ENCODE peak calls at places on chromosomes 1 and 21, in seven cellular contexts. One of them, this sample, is unnamed.

GRCh38 chr21:44846485-44847260 is 26.8 kb downstream of the PTTG1IP start:
- DNase-seq in activated naive CD4-positive, alpha-beta T cell treated with anti-CD3 and anti-CD28 coated beads, Interleukin-2, amount 50 U/mL, for 72 hours: peak
- DNase-seq in left ventricle myocardium superior: peak
- DNase-seq in stimulated activated CD8-positive, alpha-beta memory T cell treated with anti-CD3 and anti-CD28 coated beads, Interleukin-15, amount 100 ng/mL, for 24 hours: no peak
- DNase-seq in midbrain: peak
- DNase-seq in tibial artery: peak
- DNase-seq in NCI-H2081: no peak
- DNase-seq in this sample: no peak

GRCh38 chr21:26795866-26796329 is 49.3 kb downstream of the ADAMTS1 start:
- DNase-seq in left ventricle myocardium superior: peak
- DNase-seq in activated naive CD4-positive, alpha-beta T cell treated with anti-CD3 and anti-CD28 coated beads, Interleukin-2, amount 50 U/mL, for 72 hours: no peak
- DNase-seq in tibial artery: peak
- DNase-seq in stimulated activated CD8-positive, alpha-beta memory T cell treated with anti-CD3 and anti-CD28 coated beads, Interleukin-15, amount 100 ng/mL, for 24 hours: no peak
- DNase-seq in NCI-H2081: peak
- DNase-seq in midbrain: peak
- DNase-seq in this sample: peak

GRCh38 chr1:39754906-39755504 is 16.1 kb downstream of the OXCT2 start:
- DNase-seq in left ventricle myocardium superior: no peak
- DNase-seq in NCI-H2081: no peak
- DNase-seq in stimulated activated CD8-positive, alpha-beta memory T cell treated with anti-CD3 and anti-CD28 coated beads, Interleukin-15, amount 100 ng/mL, for 24 hours: no peak
- DNase-seq in tibial artery: no peak
- DNase-seq in activated naive CD4-positive, alpha-beta T cell treated with anti-CD3 and anti-CD28 coated beads, Interleukin-2, amount 50 U/mL, for 72 hours: no peak
- DNase-seq in midbrain: no peak
- DNase-seq in this sample: no peak

GRCh38 chr1:218463194-218464156 is 118.3 kb downstream of the TGFB2 start:
- DNase-seq in NCI-H2081: no peak
- DNase-seq in midbrain: peak
- DNase-seq in stimulated activated CD8-positive, alpha-beta memory T cell treated with anti-CD3 and anti-CD28 coated beads, Interleukin-15, amount 100 ng/mL, for 24 hours: no peak
- DNase-seq in tibial artery: peak
- DNase-seq in left ventricle myocardium superior: peak
- DNase-seq in activated naive CD4-positive, alpha-beta T cell treated with anti-CD3 and anti-CD28 coated beads, Interleukin-2, amount 50 U/mL, for 72 hours: no peak
- DNase-seq in this sample: peak

GRCh38 chr1:43446388-43446740 is 7.4 kb downstream of the HYI start:
- DNase-seq in midbrain: no peak
- DNase-seq in NCI-H2081: no peak
- DNase-seq in activated naive CD4-positive, alpha-beta T cell treated with anti-CD3 and anti-CD28 coated beads, Interleukin-2, amount 50 U/mL, for 72 hours: no peak
- DNase-seq in tibial artery: peak
- DNase-seq in left ventricle myocardium superior: no peak
- DNase-seq in stimulated activated CD8-positive, alpha-beta memory T cell treated with anti-CD3 and anti-CD28 coated beads, Interleukin-15, amount 100 ng/mL, for 24 hours: no peak
- DNase-seq in this sample: no peak

GRCh38 chr1:226444901-226445300 is 37.0 kb upstream of the PARP1 start:
- DNase-seq in stimulated activated CD8-positive, alpha-beta memory T cell treated with anti-CD3 and anti-CD28 coated beads, Interleukin-15, amount 100 ng/mL, for 24 hours: no peak
- DNase-seq in activated naive CD4-positive, alpha-beta T cell treated with anti-CD3 and anti-CD28 coated beads, Interleukin-2, amount 50 U/mL, for 72 hours: peak
- DNase-seq in left ventricle myocardium superior: no peak
- DNase-seq in NCI-H2081: peak
- DNase-seq in midbrain: no peak
- DNase-seq in tibial artery: no peak
- DNase-seq in this sample: no peak

GRCh38 chr21:39774252-39774651 is 29.3 kb downstream of the IGSF5 start:
- DNase-seq in stimulated activated CD8-positive, alpha-beta memory T cell treated with anti-CD3 and anti-CD28 coated beads, Interleukin-15, amount 100 ng/mL, for 24 hours: no peak
- DNase-seq in tibial artery: no peak
- DNase-seq in left ventricle myocardium superior: no peak
- DNase-seq in activated naive CD4-positive, alpha-beta T cell treated with anti-CD3 and anti-CD28 coated beads, Interleukin-2, amount 50 U/mL, for 72 hours: no peak
- DNase-seq in midbrain: no peak
- DNase-seq in NCI-H2081: no peak
- DNase-seq in this sample: no peak

GRCh38 chr1:228095161-228095560 is 8.0 kb downstream of the C1orf35 start:
- DNase-seq in midbrain: no peak
- DNase-seq in tibial artery: no peak
- DNase-seq in NCI-H2081: no peak
- DNase-seq in activated naive CD4-positive, alpha-beta T cell treated with anti-CD3 and anti-CD28 coated beads, Interleukin-2, amount 50 U/mL, for 72 hours: no peak
- DNase-seq in stimulated activated CD8-positive, alpha-beta memory T cell treated with anti-CD3 and anti-CD28 coated beads, Interleukin-15, amount 100 ng/mL, for 24 hours: no peak
- DNase-seq in left ventricle myocardium superior: no peak
- DNase-seq in this sample: no peak

GRCh38 chr1:7885513-7886298 is 32.8 kb upstream of the UTS2 start:
- DNase-seq in left ventricle myocardium superior: no peak
- DNase-seq in activated naive CD4-positive, alpha-beta T cell treated with anti-CD3 and anti-CD28 coated beads, Interleukin-2, amount 50 U/mL, for 72 hours: peak
- DNase-seq in NCI-H2081: no peak
- DNase-seq in stimulated activated CD8-positive, alpha-beta memory T cell treated with anti-CD3 and anti-CD28 coated beads, Interleukin-15, amount 100 ng/mL, for 24 hours: no peak
- DNase-seq in midbrain: no peak
- DNase-seq in tibial artery: no peak
- DNase-seq in this sample: no peak

GRCh38 chr1:1669468-1670440 is 10.9 kb upstream of the CDK11B start:
- DNase-seq in activated naive CD4-positive, alpha-beta T cell treated with anti-CD3 and anti-CD28 coated beads, Interleukin-2, amount 50 U/mL, for 72 hours: no peak
- DNase-seq in NCI-H2081: no peak
- DNase-seq in stimulated activated CD8-positive, alpha-beta memory T cell treated with anti-CD3 and anti-CD28 coated beads, Interleukin-15, amount 100 ng/mL, for 24 hours: no peak
- DNase-seq in tibial artery: peak
- DNase-seq in left ventricle myocardium superior: peak
- DNase-seq in midbrain: no peak
- DNase-seq in this sample: no peak

GRCh38 chr1:46133181-46133658 is 791 bp upstream of the PIK3R3 start:
- DNase-seq in midbrain: no peak
- DNase-seq in NCI-H2081: peak
- DNase-seq in stimulated activated CD8-positive, alpha-beta memory T cell treated with anti-CD3 and anti-CD28 coated beads, Interleukin-15, amount 100 ng/mL, for 24 hours: peak
- DNase-seq in left ventricle myocardium superior: peak
- DNase-seq in activated naive CD4-positive, alpha-beta T cell treated with anti-CD3 and anti-CD28 coated beads, Interleukin-2, amount 50 U/mL, for 72 hours: no peak
- DNase-seq in tibial artery: no peak
- DNase-seq in this sample: no peak

GRCh38 chr1:201675143-201675542 is 136.2 kb downstream of the NAV1 start:
- DNase-seq in midbrain: no peak
- DNase-seq in tibial artery: no peak
- DNase-seq in NCI-H2081: no peak
- DNase-seq in left ventricle myocardium superior: peak
- DNase-seq in stimulated activated CD8-positive, alpha-beta memory T cell treated with anti-CD3 and anti-CD28 coated beads, Interleukin-15, amount 100 ng/mL, for 24 hours: no peak
- DNase-seq in activated naive CD4-positive, alpha-beta T cell treated with anti-CD3 and anti-CD28 coated beads, Interleukin-2, amount 50 U/mL, for 72 hours: no peak
- DNase-seq in this sample: no peak

GRCh38 chr1:226308166-226308722 is 720 bp downstream of the LIN9 start:
- DNase-seq in activated naive CD4-positive, alpha-beta T cell treated with anti-CD3 and anti-CD28 coated beads, Interleukin-2, amount 50 U/mL, for 72 hours: no peak
- DNase-seq in midbrain: no peak
- DNase-seq in tibial artery: no peak
- DNase-seq in stimulated activated CD8-positive, alpha-beta memory T cell treated with anti-CD3 and anti-CD28 coated beads, Interleukin-15, amount 100 ng/mL, for 24 hours: no peak
- DNase-seq in left ventricle myocardium superior: no peak
- DNase-seq in NCI-H2081: peak
- DNase-seq in this sample: no peak

GRCh38 chr1:202063093-202063492 is 52.7 kb downstream of the ELF3 start:
- DNase-seq in NCI-H2081: no peak
- DNase-seq in activated naive CD4-positive, alpha-beta T cell treated with anti-CD3 and anti-CD28 coated beads, Interleukin-2, amount 50 U/mL, for 72 hours: no peak
- DNase-seq in left ventricle myocardium superior: no peak
- DNase-seq in tibial artery: no peak
- DNase-seq in midbrain: no peak
- DNase-seq in stimulated activated CD8-positive, alpha-beta memory T cell treated with anti-CD3 and anti-CD28 coated beads, Interleukin-15, amount 100 ng/mL, for 24 hours: no peak
- DNase-seq in this sample: no peak

GRCh38 chr1:245169391-245169790 is 14.6 kb downstream of the KIF26B start:
- DNase-seq in left ventricle myocardium superior: no peak
- DNase-seq in tibial artery: no peak
- DNase-seq in midbrain: no peak
- DNase-seq in activated naive CD4-positive, alpha-beta T cell treated with anti-CD3 and anti-CD28 coated beads, Interleukin-2, amount 50 U/mL, for 72 hours: no peak
- DNase-seq in stimulated activated CD8-positive, alpha-beta memory T cell treated with anti-CD3 and anti-CD28 coated beads, Interleukin-15, amount 100 ng/mL, for 24 hours: no peak
- DNase-seq in NCI-H2081: no peak
- DNase-seq in this sample: no peak

GRCh38 chr21:30257773-30258172 is 25.0 kb downstream of the KRTAP24-1 start:
- DNase-seq in tibial artery: no peak
- DNase-seq in midbrain: no peak
- DNase-seq in left ventricle myocardium superior: no peak
- DNase-seq in NCI-H2081: peak
- DNase-seq in stimulated activated CD8-positive, alpha-beta memory T cell treated with anti-CD3 and anti-CD28 coated beads, Interleukin-15, amount 100 ng/mL, for 24 hours: no peak
- DNase-seq in activated naive CD4-positive, alpha-beta T cell treated with anti-CD3 and anti-CD28 coated beads, Interleukin-2, amount 50 U/mL, for 72 hours: no peak
- DNase-seq in this sample: no peak

GRCh38 chr1:43975249-43975961 is 645 bp downstream of the ATP6V0B start:
- DNase-seq in stimulated activated CD8-positive, alpha-beta memory T cell treated with anti-CD3 and anti-CD28 coated beads, Interleukin-15, amount 100 ng/mL, for 24 hours: no peak
- DNase-seq in NCI-H2081: no peak
- DNase-seq in tibial artery: peak
- DNase-seq in left ventricle myocardium superior: peak
- DNase-seq in activated naive CD4-positive, alpha-beta T cell treated with anti-CD3 and anti-CD28 coated beads, Interleukin-2, amount 50 U/mL, for 72 hours: no peak
- DNase-seq in midbrain: peak
- DNase-seq in this sample: no peak